ENCODE peak calls at places on chromosomes 7 and 10, in six cellular contexts. G is uterus, B is astrocyte, X is fibroblast of pulmonary artery, M is epithelial cell of esophagus, U is NB4. Z is an unnamed sample.

GRCh38 chr7:23373151-23374004 is 74.2 kb downstream of the MALSU1 start:
- DNase-seq in G (no peak), B (peak), X (peak), M (no peak), U (peak), Z (no peak)

GRCh38 chr10:34768261-34768971 is 46.7 kb downstream of the PARD3 start:
- DNase-seq in G (no peak), B (peak), X (peak), M (peak), U (no peak), Z (peak)

GRCh38 chr10:77925795-77926565 is 575 bp downstream of the DLG5 start:
- DNase-seq in G (peak), B (no peak), X (peak), M (peak), U (peak), Z (peak)

GRCh38 chr7:131689662-131690234 is 133.3 kb upstream of the PODXL start:
- DNase-seq in G (no peak), B (no peak), X (no peak), M (no peak), U (no peak), Z (no peak)

GRCh38 chr7:30657131-30657530 is 25.1 kb downstream of the CRHR2 start:
- DNase-seq in G (no peak), B (no peak), X (no peak), M (no peak), U (no peak), Z (no peak)

GRCh38 chr10:46544989-46545791 is 11.3 kb downstream of the GPRIN2 start:
- DNase-seq in G (peak), B (no peak), X (peak), M (peak), U (peak), Z (no peak)

GRCh38 chr7:158476303-158476932 is 111.2 kb downstream of the PTPRN2 start:
- DNase-seq in G (no peak), B (no peak), X (no peak), M (no peak), U (no peak), Z (no peak)

GRCh38 chr10:98038333-98038732 is 7.9 kb upstream of the CRTAC1 start:
- DNase-seq in G (no peak), B (no peak), X (no peak), M (no peak), U (no peak), Z (no peak)

GRCh38 chr10:113474756-113475155 is 78.1 kb upstream of the HABP2 start:
- DNase-seq in G (no peak), B (no peak), X (no peak), M (no peak), U (no peak), Z (no peak)

GRCh38 chr7:30727061-30727945 is 24.6 kb upstream of the INMT start:
- DNase-seq in G (no peak), B (no peak), X (no peak), M (no peak), U (peak), Z (no peak)

GRCh38 chr7:27162930-27163775 is 2.2 kb downstream of the HOXA9 start:
- DNase-seq in G (no peak), B (no peak), X (no peak), M (no peak), U (no peak), Z (no peak)

GRCh38 chr7:100824499-100825214 is 2.7 kb downstream of the EPHB4 start:
- DNase-seq in G (no peak), B (no peak), X (no peak), M (no peak), U (peak), Z (no peak)

GRCh38 chr10:6221192-6221940 is 18.6 kb downstream of the PFKFB3 start:
- DNase-seq in G (no peak), B (no peak), X (no peak), M (no peak), U (no peak), Z (no peak)

GRCh38 chr10:15254808-15255655 is 86.5 kb upstream of the NMT2 start:
- DNase-seq in G (no peak), B (no peak), X (no peak), M (no peak), U (peak), Z (no peak)

GRCh38 chr7:122694697-122695096 is 4.2 kb downstream of the RNF133 start:
- DNase-seq in G (no peak), B (no peak), X (no peak), M (no peak), U (no peak), Z (no peak)

GRCh38 chr7:157831901-157832810 is 495.4 kb downstream of the DNAJB6 start:
- DNase-seq in G (no peak), B (no peak), X (no peak), M (no peak), U (no peak), Z (no peak)

GRCh38 chr10:31914370-31914769 is 14.3 kb downstream of the ARHGAP12 start:
- DNase-seq in G (no peak), B (no peak), X (no peak), M (no peak), U (no peak), Z (no peak)

GRCh38 chr10:117184296-117184695 is 13.0 kb upstream of the KCNK18 start:
- DNase-seq in G (no peak), B (no peak), X (no peak), M (no peak), U (no peak), Z (no peak)

GRCh38 chr10:114245128-114245791 is 6.2 kb downstream of the VWA2 start:
- DNase-seq in G (no peak), B (no peak), X (no peak), M (peak), U (no peak), Z (peak)

GRCh38 chr7:54888067-54888735 is 129.2 kb upstream of the SEC61G start:
- DNase-seq in G (no peak), B (no peak), X (no peak), M (no peak), U (no peak), Z (no peak)

GRCh38 chr7:100271716-100272537 is 35.6 kb upstream of the SPDYE3 start:
- DNase-seq in G (peak), B (peak), X (peak), M (peak), U (peak), Z (peak)

GRCh38 chr10:69461327-69462025 is 10.2 kb downstream of the TSPAN15 start:
- DNase-seq in G (no peak), B (no peak), X (no peak), M (no peak), U (no peak), Z (no peak)

GRCh38 chr10:95547791-95548435 is 13.3 kb downstream of the SORBS1 start:
- DNase-seq in G (no peak), B (no peak), X (no peak), M (no peak), U (no peak), Z (no peak)

GRCh38 chr10:62806246-62806645 is 1.7 kb downstream of the ADO start:
- DNase-seq in G (no peak), B (peak), X (no peak), M (no peak), U (no peak), Z (no peak)

GRCh38 chr10:70162892-70163201 is 7.5 kb downstream of the SAR1A start:
- DNase-seq in G (no peak), B (no peak), X (no peak), M (no peak), U (peak), Z (no peak)

GRCh38 chr7:84091318-84091717 is 103.3 kb downstream of the SEMA3A start:
- DNase-seq in G (no peak), B (no peak), X (no peak), M (no peak), U (no peak), Z (no peak)

GRCh38 chr10:120406380-120406779 is 50.6 kb upstream of the PLPP4 start:
- DNase-seq in G (no peak), B (no peak), X (no peak), M (no peak), U (no peak), Z (no peak)

GRCh38 chr7:31327071-31327470 is 13.5 kb downstream of the NEUROD6 start:
- DNase-seq in G (no peak), B (peak), X (no peak), M (peak), U (no peak), Z (no peak)

GRCh38 chr7:157513162-157513621 is 176.4 kb downstream of the DNAJB6 start:
- DNase-seq in G (no peak), B (no peak), X (no peak), M (no peak), U (peak), Z (no peak)

GRCh38 chr10:101066146-101066889 is 4.5 kb downstream of the KAZALD1 start:
- DNase-seq in G (peak), B (no peak), X (peak), M (peak), U (peak), Z (peak)

GRCh38 chr7:47195641-47196040 is 386.3 kb downstream of the TNS3 start:
- DNase-seq in G (no peak), B (no peak), X (no peak), M (no peak), U (no peak), Z (no peak)

GRCh38 chr7:132049462-132050304 is 493.3 kb upstream of the PODXL start:
- DNase-seq in G (no peak), B (no peak), X (peak), M (peak), U (peak), Z (no peak)

GRCh38 chr7:64892116-64892515 is 11.0 kb upstream of the ZNF273 start:
- DNase-seq in G (no peak), B (no peak), X (no peak), M (peak), U (no peak), Z (peak)

GRCh38 chr7:32250494-32251260 is 180.5 kb upstream of the PDE1C start:
- DNase-seq in G (no peak), B (no peak), X (no peak), M (no peak), U (no peak), Z (no peak)

GRCh38 chr7:157309990-157310668 is 26.7 kb upstream of the DNAJB6 start:
- DNase-seq in G (no peak), B (peak), X (peak), M (peak), U (no peak), Z (no peak)

GRCh38 chr10:78452782-78453181 is 419.1 kb downstream of the RPS24 start:
- DNase-seq in G (no peak), B (no peak), X (no peak), M (no peak), U (no peak), Z (no peak)

DNA sequence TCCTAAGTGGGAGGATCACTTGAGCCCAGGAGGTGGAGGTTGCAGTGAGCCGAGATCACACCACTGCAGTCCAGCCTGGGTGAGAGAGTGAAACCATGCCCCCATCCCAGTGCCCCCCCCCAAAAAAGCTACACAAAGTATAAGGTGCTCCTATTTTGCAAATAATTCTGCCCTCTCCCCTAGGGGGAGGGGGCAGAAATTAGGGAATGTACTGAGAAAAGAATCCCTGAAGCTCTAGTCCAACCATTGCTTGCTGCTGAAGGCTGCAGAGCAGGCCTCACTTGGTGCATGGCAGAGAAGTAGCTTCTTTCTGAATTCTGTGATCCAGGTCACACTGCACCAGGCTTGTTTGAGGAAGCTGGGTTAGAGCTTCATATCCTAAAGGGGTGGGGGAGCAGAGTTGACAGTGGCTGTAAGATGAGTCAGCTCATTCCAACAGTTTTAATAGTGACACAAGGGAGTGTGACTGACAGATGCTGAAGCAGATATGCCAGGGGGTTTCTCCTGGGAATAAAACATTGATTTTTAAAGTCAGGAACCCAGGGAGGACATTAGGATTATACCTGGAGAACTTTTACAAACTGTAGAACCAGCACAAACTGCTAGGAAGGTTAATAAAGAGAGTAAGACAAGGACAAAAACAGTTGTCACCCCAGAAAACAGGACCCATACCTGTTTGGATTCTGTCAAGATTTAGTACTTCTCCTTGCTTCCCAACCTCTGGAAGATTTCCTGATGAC is 32.8 kb upstream of the STRIP2 start:
- DNase-seq in G (no peak), B (no peak), X (peak), M (peak), U (peak), Z (peak)
- H3K4me3 ChIP-seq in G (no peak), B (no peak), X (no peak), M (no peak), U (no peak), Z (no peak)

GRCh38 chr7:151863386-151864079 is 13.4 kb downstream of the PRKAG2 start:
- DNase-seq in G (no peak), B (no peak), X (no peak), M (no peak), U (peak), Z (no peak)
- TF ChIP-seq CTCF in G (no peak), B (no peak), X (no peak), M (no peak), U (no peak), Z (peak)

DNA sequence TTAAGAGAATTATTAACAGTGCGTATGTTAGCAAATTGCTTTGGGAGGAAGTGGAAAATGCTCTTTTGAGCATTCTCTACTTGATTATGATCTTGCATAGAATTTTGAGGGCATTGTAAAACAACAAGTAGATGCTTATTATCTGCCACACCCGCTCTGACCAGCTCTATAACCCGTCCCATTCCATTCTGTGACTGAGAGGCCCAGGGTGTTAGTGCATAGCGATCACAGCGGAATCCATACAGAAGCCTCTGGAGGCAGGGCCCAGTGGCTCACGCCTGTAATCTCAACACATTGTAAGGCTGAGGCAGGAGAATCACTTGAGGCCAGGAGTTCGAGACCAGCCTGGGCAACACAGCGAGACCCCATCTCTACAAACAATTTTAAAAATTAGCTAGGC is 40.4 kb upstream of the WAC start:
- DNase-seq in G (no peak), B (no peak), X (no peak), M (no peak), U (peak), Z (no peak)
- H3K4me3 ChIP-seq in G (no peak), B (no peak), X (no peak), M (no peak), U (no peak), Z (no peak)

DNA sequence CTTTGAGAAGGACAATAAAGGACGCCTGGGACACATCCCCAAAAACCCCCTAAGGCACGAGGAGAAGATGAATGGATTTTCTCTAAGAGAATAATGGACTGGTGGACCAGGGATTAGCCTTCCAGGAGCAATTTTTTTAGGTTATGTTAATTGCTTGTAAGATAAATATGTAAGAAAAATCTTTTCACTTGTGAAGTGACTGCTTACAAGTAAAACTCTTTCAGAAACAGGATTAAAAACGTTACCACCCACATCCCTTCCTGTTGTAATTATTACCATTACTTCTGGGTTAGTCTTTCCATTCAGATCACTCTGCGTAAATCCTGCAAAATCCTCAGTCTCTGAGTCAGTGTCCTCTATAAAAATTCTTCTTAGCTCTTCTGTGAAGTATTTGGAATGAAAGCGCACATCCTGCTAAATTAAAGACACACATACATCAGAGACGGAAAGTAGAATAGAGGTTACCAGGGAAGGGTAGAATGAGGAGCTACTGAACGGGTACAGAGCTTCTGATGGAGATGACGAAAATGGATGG is 34.3 kb downstream of the CDCA7L start:
- DNase-seq in G (no peak), B (peak), X (no peak), M (no peak), U (no peak), Z (no peak)
- TF ChIP-seq CTCF in G (no peak), B (no peak), X (no peak), M (no peak), U (no peak), Z (no peak)

GRCh38 chr10:132163278-132163765 is 23.4 kb upstream of the DPYSL4 start:
- DNase-seq in G (no peak), B (no peak), X (no peak), M (no peak), U (peak), Z (peak)

GRCh38 chr10:132164801-132165278 is 21.9 kb upstream of the DPYSL4 start:
- DNase-seq in G (no peak), B (no peak), X (no peak), M (no peak), U (no peak), Z (no peak)

GRCh38 chr10:132162021-132162531 is 24.7 kb upstream of the DPYSL4 start:
- DNase-seq in G (no peak), B (no peak), X (no peak), M (no peak), U (no peak), Z (no peak)

GRCh38 chr10:132163826-132164515 is 22.8 kb upstream of the DPYSL4 start:
- DNase-seq in G (no peak), B (no peak), X (no peak), M (no peak), U (no peak), Z (no peak)

GRCh38 chr10:132162590-132163277 is 24.0 kb upstream of the DPYSL4 start:
- DNase-seq in G (no peak), B (no peak), X (no peak), M (no peak), U (no peak), Z (peak)
- H3K4me3 ChIP-seq in G (no peak), B (no peak), X (no peak), M (no peak), U (no peak), Z (peak)

DNA sequence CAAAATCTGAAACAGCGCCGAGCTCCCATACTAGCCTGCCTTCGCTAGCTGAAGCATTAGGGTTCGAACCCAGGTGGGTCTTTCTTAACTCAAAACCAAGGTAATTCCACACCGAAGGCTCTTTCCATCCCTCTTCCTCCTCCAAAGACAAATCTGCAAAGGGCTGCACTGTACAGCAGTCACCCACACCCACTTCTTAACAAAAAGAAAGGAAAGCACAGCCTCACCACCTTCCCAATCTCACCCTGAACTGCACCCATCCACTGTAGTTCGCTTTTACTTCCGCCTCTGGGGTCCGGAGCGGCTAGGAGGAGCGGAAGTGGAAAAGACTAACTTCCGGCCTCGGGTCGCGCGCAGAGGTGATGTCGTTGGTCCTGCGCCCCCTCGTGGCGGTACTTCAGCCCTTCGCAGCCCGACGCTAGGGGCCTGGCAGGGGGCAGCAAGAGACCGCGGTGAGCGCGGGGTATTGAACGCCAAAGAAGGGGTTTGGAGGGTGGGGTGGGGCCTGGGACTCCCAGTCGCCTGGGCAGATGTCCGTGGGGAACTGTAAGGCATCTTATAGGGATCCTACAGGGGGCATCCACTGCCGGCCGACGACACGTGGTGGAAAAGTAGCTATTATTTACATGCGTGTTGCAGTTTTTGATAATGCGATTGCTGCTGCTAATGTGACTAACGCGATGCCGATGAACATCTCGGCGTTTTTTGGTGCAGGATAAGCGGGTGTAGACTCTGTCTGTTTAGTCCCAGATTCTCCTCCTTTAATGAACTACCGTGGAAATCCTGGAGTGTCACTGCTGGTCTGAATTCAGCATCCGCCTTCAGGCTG is at the start of gene MTERF1:
- DNase-seq in G (peak), B (peak), X (peak), M (peak), U (peak), Z (peak)
- TF ChIP-seq CTCF in G (peak), B (peak), X (peak), M (peak), U (peak), Z (peak)

DNA sequence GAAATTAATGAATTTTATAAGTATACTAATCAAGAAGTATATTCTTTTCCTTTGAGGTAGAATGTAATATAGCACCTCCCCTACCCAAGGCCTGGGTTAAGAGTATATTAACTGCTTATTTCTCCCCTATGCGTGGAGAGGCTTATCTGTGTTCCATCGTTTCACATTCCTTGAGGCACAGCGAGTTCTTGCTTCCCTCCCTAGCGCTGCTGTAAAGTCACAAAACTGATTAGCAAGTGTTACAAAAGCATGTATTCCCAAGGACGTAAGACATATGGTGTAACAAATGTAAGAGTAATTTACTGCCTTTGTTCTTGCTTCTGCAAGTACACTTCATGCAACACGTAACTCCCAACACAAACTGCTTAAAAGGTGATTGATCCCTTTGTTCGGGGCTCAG is 1.2 kb upstream of the CYP51A1 start:
- DNase-seq in G (no peak), B (no peak), X (peak), M (peak), U (peak), Z (no peak)
- H3K4me3 ChIP-seq in G (peak), B (peak), X (peak), M (peak), U (peak), Z (peak)

GRCh38 chr7:138097064-138097741 is 20.9 kb downstream of the AKR1D1 start:
- DNase-seq in G (no peak), B (peak), X (peak), M (peak), U (peak), Z (peak)
- TF ChIP-seq CTCF in G (no peak), B (peak), X (peak), M (peak), U (peak), Z (peak)